ENCODE peak calls at places on chromosomes 16 and 17, in five cellular contexts. K is H1, B is GM12891, P is GM12878, H is HepG2. A is an unnamed sample.

GRCh38 chr16:386641-387156 is 4.9 kb upstream of the PGAP6 start:
- DNase-seq in K (no peak), B (no peak), P (no peak), H (no peak), A (no peak)

GRCh38 chr16:77297996-77298637 is 98.9 kb downstream of the SYCE1L start:
- DNase-seq in K (no peak), B (no peak), P (no peak), H (no peak), A (no peak)

GRCh38 chr16:57008440-57008839 is 19.1 kb downstream of the NLRC5 start:
- DNase-seq in K (no peak), B (no peak), P (no peak), H (no peak), A (no peak)

GRCh38 chr17:75783803-75784472 is 668 bp upstream of the UNK start:
- DNase-seq in K (peak), B (no peak), P (no peak), H (no peak), A (no peak)

GRCh38 chr16:57360321-57360935 is 1.8 kb downstream of the CCL22 start:
- DNase-seq in K (no peak), B (no peak), P (no peak), H (no peak), A (no peak)

GRCh38 chr17:68771867-68772515 is 170.8 kb upstream of the FAM20A start:
- DNase-seq in K (no peak), B (no peak), P (no peak), H (peak), A (no peak)

GRCh38 chr17:65183736-65184135 is 46.6 kb downstream of the RGS9 start:
- DNase-seq in K (peak), B (no peak), P (no peak), H (no peak), A (no peak)

GRCh38 chr16:69709456-69710084 is 16.8 kb downstream of the NQO1 start:
- DNase-seq in K (peak), B (no peak), P (peak), H (peak), A (no peak)

GRCh38 chr17:57948555-57949420 is 6.4 kb downstream of the CUEDC1 start:
- DNase-seq in K (no peak), B (no peak), P (no peak), H (no peak), A (no peak)

GRCh38 chr16:68242085-68242484 is 3.1 kb upstream of the PLA2G15 start:
- DNase-seq in K (no peak), B (no peak), P (no peak), H (no peak), A (no peak)

GRCh38 chr17:77304051-77304745 is 163.4 kb downstream of the SEC14L1 start:
- DNase-seq in K (no peak), B (no peak), P (no peak), H (no peak), A (no peak)

GRCh38 chr17:44108440-44109311 is 14.8 kb downstream of the HDAC5 start:
- DNase-seq in K (no peak), B (no peak), P (no peak), H (peak), A (no peak)

GRCh38 chr17:17445296-17445924 is 31.4 kb upstream of the MED9 start:
- DNase-seq in K (no peak), B (no peak), P (no peak), H (no peak), A (no peak)

GRCh38 chr17:57211543-57211942 is 44.8 kb upstream of the MSI2 start:
- DNase-seq in K (no peak), B (no peak), P (no peak), H (peak), A (no peak)

GRCh38 chr16:87834668-87835473 is 34.4 kb downstream of the SLC7A5 start:
- DNase-seq in K (no peak), B (no peak), P (no peak), H (no peak), A (no peak)

GRCh38 chr17:10216213-10216982 is 18.0 kb upstream of the GAS7 start:
- DNase-seq in K (peak), B (no peak), P (no peak), H (no peak), A (no peak)

GRCh38 chr17:27430882-27431491 is 25.3 kb upstream of the KSR1 start:
- DNase-seq in K (peak), B (no peak), P (no peak), H (peak), A (no peak)

GRCh38 chr17:59830007-59830630 is 62.6 kb downstream of the TUBD1 start:
- DNase-seq in K (no peak), B (no peak), P (no peak), H (no peak), A (no peak)

DNA sequence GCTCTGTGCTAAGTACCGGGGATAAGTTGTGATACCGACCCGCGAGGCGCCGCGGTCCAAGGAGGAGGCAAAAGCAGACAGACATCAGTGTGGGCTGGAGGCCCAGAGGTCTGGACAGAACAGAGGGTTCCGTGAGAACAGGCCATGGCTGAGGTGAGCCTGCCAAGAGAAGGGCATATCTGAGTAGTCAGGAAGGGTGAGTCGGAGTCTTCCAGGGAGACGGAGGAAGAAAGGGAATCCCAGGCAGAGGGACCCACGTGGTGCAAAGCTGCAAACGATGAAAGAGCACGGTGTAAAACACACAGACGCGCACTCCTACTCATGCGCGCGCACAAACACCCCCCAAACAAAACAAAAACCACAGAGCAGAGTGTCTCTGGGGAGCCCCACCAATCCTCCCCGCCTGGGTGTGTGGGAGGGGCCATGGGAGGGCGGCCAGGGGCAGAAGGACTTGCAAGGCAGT is 18.1 kb downstream of the RHBDL3 start:
- DNase-seq in K (no peak), B (no peak), P (no peak), H (no peak), A (peak)
- TF ChIP-seq TAF1 in K (no peak), B (no peak), P (no peak), H (no peak), A (no peak)

GRCh38 chr16:73172621-73173312 is 124.8 kb upstream of the ZFHX3 start:
- DNase-seq in K (peak), B (no peak), P (no peak), H (no peak), A (no peak)
- TF ChIP-seq POLR2AphosphoS5 in K (no peak), B (no peak), P (no peak), H (no peak), A (no peak)

GRCh38 chr17:81911277-81911961 is at the start of gene PCYT2:
- DNase-seq in K (peak), B (peak), P (peak), H (peak), A (peak)
- TF ChIP-seq POLR2A in K (no peak), B (no peak), P (peak), H (peak), A (peak)

GRCh38 chr16:23147666-23148065 is 1.6 kb downstream of the USP31 start:
- DNase-seq in K (no peak), B (no peak), P (no peak), H (no peak), A (no peak)

GRCh38 chr16:23149267-23149992 is at the start of gene USP31:
- DNase-seq in K (peak), B (peak), P (peak), H (peak), A (peak)

GRCh38 chr16:23149993-23150364 is 727 bp upstream of the USP31 start:
- DNase-seq in K (no peak), B (no peak), P (no peak), H (no peak), A (no peak)

GRCh38 chr16:23148166-23148512 is 1.1 kb downstream of the USP31 start:
- DNase-seq in K (no peak), B (no peak), P (no peak), H (no peak), A (no peak)

DNA sequence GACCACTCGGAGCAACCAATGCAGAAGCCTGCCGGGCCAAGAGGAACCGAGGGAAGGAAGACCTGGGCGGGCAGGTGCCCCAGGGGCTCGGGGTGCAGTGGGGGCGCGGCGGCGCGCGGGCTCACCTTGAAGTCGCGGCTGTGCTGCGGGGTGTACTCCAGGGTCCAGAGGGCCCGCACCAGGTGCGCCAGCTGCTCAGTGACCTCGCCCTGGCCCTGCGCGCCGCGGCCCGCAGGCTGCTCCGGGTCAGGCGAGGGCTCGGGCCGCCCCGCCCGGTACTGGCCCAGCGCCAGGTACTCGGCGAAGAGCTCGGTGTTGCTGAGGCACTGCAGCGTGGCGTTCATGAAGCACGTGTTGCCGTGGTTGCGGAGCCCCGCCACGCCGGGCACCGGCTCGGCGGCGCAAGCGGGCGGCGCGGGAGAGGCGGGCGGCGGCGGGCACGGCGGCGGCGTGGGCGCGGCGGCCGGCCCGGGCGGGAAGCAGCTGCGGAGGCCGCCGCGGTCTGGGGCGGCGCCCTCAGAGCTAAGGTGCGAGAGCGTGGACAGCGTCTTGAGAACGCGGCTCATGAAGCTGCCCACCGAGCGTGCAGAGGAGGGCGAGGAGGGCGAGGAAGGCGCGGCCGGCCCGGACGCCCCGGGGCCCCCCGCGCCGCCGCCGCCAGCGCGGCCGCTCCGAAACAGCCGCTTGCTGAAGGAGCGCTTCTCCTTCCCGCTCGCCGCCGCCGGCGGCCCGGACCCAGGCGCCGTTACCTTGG is 562 bp downstream of the USP31 start:
- DNase-seq in K (peak), B (peak), P (no peak), H (peak), A (peak)
- TF ChIP-seq TAF1 in K (peak), B (no peak), P (no peak), H (no peak), A (no peak)

GRCh38 chr17:63622571-63623390 is 564 bp downstream of the MAP3K3 start:
- DNase-seq in K (peak), B (peak), P (no peak), H (peak), A (peak)
- TF ChIP-seq POLR2AphosphoS5 in K (no peak), B (no peak), P (no peak), H (no peak), A (no peak)

GRCh38 chr16:29820730-29821662 is 734 bp downstream of the MVP start:
- DNase-seq in K (no peak), B (peak), P (peak), H (no peak), A (peak)

GRCh38 chr16:29818082-29818481 is 2.1 kb downstream of the PAGR1 start:
- DNase-seq in K (no peak), B (no peak), P (no peak), H (no peak), A (no peak)

GRCh38 chr16:29819506-29819905 is 756 bp upstream of the MVP start:
- DNase-seq in K (no peak), B (no peak), P (no peak), H (no peak), A (no peak)

GRCh38 chr16:29821663-29822115 is 1.4 kb downstream of the MVP start:
- DNase-seq in K (no peak), B (no peak), P (no peak), H (no peak), A (no peak)

DNA sequence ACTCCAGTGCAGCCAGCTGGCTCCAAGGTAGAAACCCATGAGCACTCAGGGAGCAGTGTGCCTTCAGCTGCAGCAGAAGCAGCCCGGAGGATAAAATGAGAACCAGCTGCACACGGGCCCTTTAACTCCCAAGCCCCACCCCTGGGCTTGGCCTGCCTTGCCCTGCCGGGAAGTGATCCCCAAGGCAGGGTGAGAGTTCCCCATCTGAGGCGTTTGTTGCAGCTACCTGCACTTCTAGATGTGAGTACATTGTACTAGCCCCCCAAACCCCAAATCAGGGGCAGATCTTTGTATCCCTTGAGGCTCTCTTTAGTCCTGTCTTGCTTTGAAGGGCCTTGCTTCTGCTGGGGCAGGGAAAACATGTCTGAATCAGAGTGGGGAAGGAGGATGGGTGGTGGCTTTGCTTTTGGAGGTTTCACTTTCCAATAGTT is at the start of gene MVP:
- DNase-seq in K (peak), B (peak), P (no peak), H (no peak), A (peak)
- TF ChIP-seq POLR2A in K (no peak), B (peak), P (peak), H (peak), A (peak)

DNA sequence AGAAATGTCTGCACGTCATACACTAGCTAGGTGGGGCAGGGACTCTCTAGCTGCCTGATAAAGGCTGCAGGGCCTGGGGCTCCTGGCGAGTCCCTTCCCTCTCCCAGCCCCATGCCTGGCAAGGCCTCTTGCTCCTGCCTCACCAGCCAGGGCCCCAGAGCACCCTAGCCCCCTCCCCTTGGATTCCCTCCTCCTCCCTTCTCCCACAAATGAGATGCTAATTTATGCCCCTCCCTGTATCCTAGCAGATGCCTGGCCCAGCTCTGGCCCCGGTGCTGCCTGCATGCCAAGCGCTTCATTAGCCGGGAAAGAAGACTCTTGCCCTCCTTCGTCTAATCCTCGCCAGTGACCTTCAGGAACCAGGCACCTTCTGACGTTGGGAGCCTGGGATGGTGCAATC is 127.9 kb downstream of the SDK2 start:
- DNase-seq in K (no peak), B (no peak), P (no peak), H (no peak), A (no peak)
- TF ChIP-seq TAF1 in K (no peak), B (no peak), P (no peak), H (no peak), A (no peak)